ENCODE peak calls at places on chromosome 7, in nine cellular contexts. E is HepG2; I is esophagus squamous epithelium; S is A549; M is CD8-positive, alpha-beta T cell; W is prostate gland; A is body of pancreas; G is CD8-positive, alpha-beta memory T cell; D is astrocyte. H is an unnamed sample. For H3K4me1, the result is how much of the 10 kb centered on the place peaks cover.

GRCh38 chr7:92158660-92159575 is 20.0 kb downstream of the LRRD1 start:
- DNase-seq in S (no peak), A (no peak), W (no peak), I (no peak), M (no peak), D (peak), E (no peak), G (no peak), H (no peak)

GRCh38 chr7:46485481-46486065 is 564.5 kb upstream of the IGFBP3 start:
- DNase-seq in A (no peak), D (peak), M (no peak), S (peak), W (no peak), G (no peak), E (no peak), I (no peak), H (no peak)

GRCh38 chr7:141992154-141992553 is 3.5 kb upstream of the MGAM start:
- DNase-seq in G (no peak), W (no peak), I (no peak), A (no peak), M (no peak), E (no peak), D (no peak), S (no peak), H (no peak)

GRCh38 chr7:157006205-157006747 is 4.2 kb downstream of the MNX1 start:
- DNase-seq in M (no peak), D (no peak), A (no peak), E (no peak), S (no peak), W (no peak), I (no peak), G (no peak), H (no peak)

GRCh38 chr7:124263232-124263827 is 230.5 kb upstream of the TMEM229A start:
- DNase-seq in M (no peak), A (no peak), G (no peak), E (no peak), I (no peak), W (no peak), S (peak), D (no peak), H (no peak)

GRCh38 chr7:129843982-129844840 is 108.5 kb downstream of the UBE2H start:
- DNase-seq in I (no peak), M (no peak), D (no peak), W (no peak), S (peak), G (no peak), A (no peak), E (no peak), H (no peak)

GRCh38 chr7:100884741-100885439 is 4.6 kb downstream of the UFSP1 start:
- DNase-seq in E (no peak), G (peak), W (no peak), M (peak), D (no peak), I (no peak), A (no peak), S (no peak), H (no peak)

GRCh38 chr7:55130079-55130476 is 111.3 kb downstream of the EGFR start:
- DNase-seq in W (no peak), S (peak), G (no peak), A (no peak), I (no peak), M (no peak), E (no peak), D (peak), H (no peak)

GRCh38 chr7:132034748-132035416 is 478.5 kb upstream of the PODXL start:
- DNase-seq in W (no peak), I (no peak), D (no peak), A (no peak), E (no peak), S (no peak), M (no peak), G (no peak), H (no peak)

GRCh38 chr7:73742338-73742752 is 3.7 kb upstream of the ABHD11 start:
- DNase-seq in S (no peak), E (no peak), G (no peak), D (no peak), A (peak), M (no peak), W (no peak), I (no peak), H (no peak)

GRCh38 chr7:138608292-138608691 is 92.9 kb downstream of the SVOPL start:
- DNase-seq in M (no peak), A (peak), W (no peak), S (no peak), I (no peak), D (peak), G (no peak), E (no peak), H (no peak)

GRCh38 chr7:51789494-51789893 is 472.9 kb upstream of the COBL start:
- DNase-seq in M (no peak), D (no peak), S (no peak), W (no peak), G (no peak), A (no peak), E (no peak), I (no peak), H (no peak)

GRCh38 chr7:130988443-130988842 is 254.4 kb upstream of the KLF14 start:
- DNase-seq in G (peak), S (no peak), E (no peak), W (no peak), M (no peak), D (no peak), I (no peak), A (no peak), H (no peak)

GRCh38 chr7:142168746-142169145 is 57.2 kb downstream of the MGAM2 start:
- DNase-seq in S (no peak), W (no peak), I (no peak), E (no peak), D (peak), M (no peak), G (no peak), A (no peak), H (no peak)

GRCh38 chr7:114540291-114540690 is 125.7 kb downstream of the FOXP2 start:
- DNase-seq in I (no peak), W (no peak), G (no peak), S (no peak), M (no peak), E (no peak), D (no peak), A (no peak), H (no peak)

GRCh38 chr7:142104550-142105527 is 6.7 kb upstream of the MGAM2 start:
- DNase-seq in G (no peak), D (no peak), I (no peak), S (peak), A (peak), M (no peak), W (no peak), E (peak), H (no peak)

GRCh38 chr7:81600608-81601007 is 169.2 kb downstream of the HGF start:
- DNase-seq in A (no peak), I (no peak), D (peak), W (no peak), M (no peak), G (no peak), E (no peak), S (no peak), H (no peak)

GRCh38 chr7:132180481-132180880 is 395.8 kb downstream of the PLXNA4 start:
- DNase-seq in G (no peak), D (no peak), W (no peak), E (no peak), M (no peak), S (no peak), I (no peak), A (no peak), H (no peak)

GRCh38 chr7:157977717-157978470 is 609.7 kb downstream of the PTPRN2 start:
- DNase-seq in G (no peak), A (no peak), M (no peak), W (no peak), S (no peak), E (no peak), I (no peak), D (no peak), H (no peak)

GRCh38 chr7:22696672-22697071 is 30.3 kb upstream of the IL6 start:
- DNase-seq in E (no peak), I (no peak), A (no peak), G (no peak), W (no peak), D (peak), S (no peak), M (no peak), H (no peak)

GRCh38 chr7:118731854-118732253 is 507.4 kb downstream of the ANKRD7 start:
- DNase-seq in S (peak), I (no peak), E (no peak), W (no peak), G (no peak), D (no peak), A (no peak), M (no peak), H (peak)

DNA sequence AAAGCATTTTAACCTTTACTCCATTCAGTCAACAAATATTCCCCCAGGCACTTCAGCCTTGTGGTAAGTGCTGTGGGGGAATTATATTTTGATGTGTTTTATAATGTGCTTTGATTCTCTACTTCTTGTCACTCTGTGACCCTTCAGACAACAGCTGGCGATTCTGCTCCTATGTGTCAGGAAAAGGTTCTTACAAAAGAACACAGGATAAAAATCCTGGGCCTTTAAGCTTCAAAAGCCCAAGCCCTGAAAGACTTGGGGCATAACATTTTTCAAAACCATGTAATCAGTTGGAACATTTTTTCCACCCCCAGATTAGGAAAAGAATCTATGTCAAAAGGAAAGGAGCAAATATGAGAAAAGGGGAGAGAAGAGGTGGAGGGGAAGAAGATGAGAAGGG is 37.8 kb upstream of the LRRC17 start:
- DNase-seq in G (no peak), S (no peak), E (no peak), M (no peak), D (peak), I (no peak), A (no peak), W (no peak), H (no peak)
- H3K27ac ChIP-seq in G (no peak), S (peak), E (peak), M (no peak), D (peak), I (no peak), A (no peak), W (no peak), H (no peak)

GRCh38 chr7:97024209-97025129 is at the start of gene DLX5:
- DNase-seq in D (peak), S (peak), M (no peak), A (no peak), W (peak), G (no peak), E (peak), I (no peak), H (no peak)
- H3K4me3 ChIP-seq in D (peak), S (peak), M (no peak), A (no peak), W (peak), G (no peak), E (peak), I (peak), H (peak)

GRCh38 chr7:150969483-150969874 is 8.6 kb downstream of the KCNH2 start:
- DNase-seq in A (no peak), D (no peak), M (no peak), W (no peak), S (no peak), G (no peak), E (no peak), I (no peak), H (no peak)
- H3K4me1 ChIP-seq in A (under half), D (under half), M (under half), W (under half), S (under half), G (under half), E (under half), I (under half), H (under half)

GRCh38 chr7:66303454-66304160 is 98.5 kb downstream of the TPST1 start:
- DNase-seq in M (no peak), A (peak), S (no peak), E (no peak), I (no peak), W (no peak), D (no peak), G (no peak), H (no peak)
- H3K27ac ChIP-seq in M (no peak), A (peak), S (no peak), E (no peak), I (peak), W (no peak), D (no peak), G (no peak), H (no peak)

GRCh38 chr7:28853150-28853549 is 105.0 kb downstream of the TRIL start:
- DNase-seq in I (no peak), D (no peak), M (no peak), W (no peak), G (no peak), E (no peak), S (no peak), A (no peak), H (no peak)
- H3K4me3 ChIP-seq in I (no peak), D (peak), M (no peak), W (no peak), G (no peak), E (no peak), S (no peak), A (no peak), H (no peak)

DNA sequence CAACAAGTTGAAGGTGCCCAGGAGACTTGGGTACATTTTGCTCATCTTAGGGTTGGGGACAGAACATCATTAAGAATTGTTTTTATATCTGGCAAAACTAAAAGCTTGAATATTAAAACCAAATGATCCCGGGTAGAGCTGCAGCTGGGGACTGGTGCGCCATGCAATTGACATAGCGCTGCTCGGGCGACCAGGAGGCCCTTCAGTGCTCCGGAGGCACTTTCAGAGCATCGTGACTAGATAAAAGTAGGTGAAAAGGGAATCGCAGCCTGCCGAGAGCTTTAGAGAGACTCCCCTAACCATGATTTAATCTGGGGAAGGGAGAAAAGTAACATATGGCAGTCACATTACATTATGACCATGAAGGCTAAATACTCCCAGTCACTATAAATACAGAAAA is 21.4 kb downstream of the FOXK1 start:
- DNase-seq in W (no peak), D (no peak), E (no peak), I (no peak), G (no peak), S (no peak), M (no peak), A (no peak), H (no peak)
- H3K4me1 ChIP-seq in W (under half), D (half or more), E (under half), I (under half), G (under half), S (under half), M (under half), A (under half), H (under half)

DNA sequence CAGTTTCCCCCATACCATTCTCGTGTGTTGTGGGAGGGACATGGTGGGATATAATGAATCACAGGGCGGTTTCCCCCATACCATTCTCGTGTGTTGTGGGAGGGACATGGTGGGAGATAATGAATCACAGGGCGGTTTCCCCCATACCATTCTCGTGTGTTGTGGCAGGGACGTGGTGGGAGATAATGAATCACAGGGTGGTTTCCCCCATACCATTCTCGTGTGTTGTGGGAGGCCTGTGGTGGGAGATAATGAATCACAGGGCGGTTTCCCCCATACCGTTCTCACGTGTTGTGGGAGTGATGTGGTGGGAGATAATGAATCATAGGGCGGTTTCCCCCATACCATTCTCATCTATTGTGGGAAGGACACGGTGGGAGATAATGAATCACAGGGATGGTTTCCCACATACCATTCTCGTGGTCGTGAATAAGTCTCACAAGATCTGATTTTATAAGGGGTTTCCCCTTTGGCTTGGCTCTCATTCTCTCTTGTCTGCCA is 270.9 kb downstream of the MAD1L1 start:
- DNase-seq in I (no peak), M (peak), D (peak), A (no peak), E (no peak), G (peak), S (no peak), W (no peak), H (no peak)
- H3K27ac ChIP-seq in I (no peak), M (no peak), D (peak), A (no peak), E (no peak), G (no peak), S (no peak), W (no peak), H (no peak)

DNA sequence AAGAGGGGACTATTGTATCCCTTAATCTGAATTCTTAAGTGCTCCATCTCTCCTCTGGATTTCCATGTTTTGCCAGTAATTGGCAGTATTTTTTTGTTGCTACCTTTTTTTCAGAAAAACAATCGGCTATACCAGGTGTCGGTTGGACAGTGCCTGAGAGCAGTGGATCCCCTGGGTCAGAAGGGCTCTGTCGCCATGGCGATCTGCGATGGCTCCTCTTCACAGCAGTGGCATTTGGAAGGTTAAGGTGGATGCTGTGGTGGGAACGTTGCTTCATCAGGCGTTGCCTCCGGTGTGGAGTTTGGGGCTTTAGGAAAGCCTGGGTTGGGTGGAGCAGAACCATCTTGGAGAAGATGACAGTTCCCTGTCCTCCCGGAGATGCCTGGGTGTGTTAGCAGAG is 96.0 kb downstream of the GALNT11 start:
- DNase-seq in I (no peak), D (no peak), A (no peak), G (no peak), E (no peak), S (no peak), W (no peak), M (no peak), H (no peak)
- H3K4me3 ChIP-seq in I (no peak), D (no peak), A (no peak), G (no peak), E (no peak), S (no peak), W (no peak), M (no peak), H (no peak)

GRCh38 chr7:116535416-116535815 is 10.6 kb downstream of the CAV1 start:
- DNase-seq in D (no peak), I (no peak), A (no peak), M (no peak), G (no peak), S (no peak), W (no peak), E (no peak), H (no peak)
- H3K4me1 ChIP-seq in D (under half), I (under half), A (under half), M (under half), G (under half), S (half or more), W (under half), E (under half), H (under half)

GRCh38 chr7:44665531-44666213 is 59.2 kb downstream of the OGDH start:
- DNase-seq in W (no peak), A (no peak), G (no peak), S (no peak), M (no peak), I (no peak), E (no peak), D (peak), H (no peak)
- H3K27ac ChIP-seq in W (no peak), A (no peak), G (no peak), S (no peak), M (no peak), I (no peak), E (no peak), D (peak), H (no peak)

H was measured in iPS DF 6.9.